ENCODE peak calls at places on chromosomes 2 and 18, in four cellular contexts. P is A549, A is transverse colon, G is thyroid gland. L is an unnamed sample.

GRCh38 chr2:31379747-31380146 is 34.8 kb downstream of the XDH start:
- DNase-seq in A (no peak), P (no peak), G (no peak), L (no peak)

GRCh38 chr2:28469947-28470585 is 25.8 kb upstream of the PLB1 start:
- DNase-seq in P (no peak), G (no peak), A (peak; percentile 17), L (no peak)

GRCh38 chr2:24375349-24376087 is 15.2 kb upstream of the ITSN2 start:
- DNase-seq in P (no peak), G (no peak), A (no peak), L (no peak)

GRCh38 chr18:23826850-23827620 is 137.8 kb downstream of the LAMA3 start:
- DNase-seq in A (no peak), G (no peak), P (no peak), L (no peak)

GRCh38 chr2:196941398-196942078 is 15.0 kb upstream of the PGAP1 start:
- DNase-seq in A (no peak), G (no peak), P (no peak), L (no peak)

GRCh38 chr2:168135121-168135520 is 112.3 kb downstream of the STK39 start:
- DNase-seq in G (no peak), P (no peak), A (no peak), L (no peak)

GRCh38 chr2:64951306-64951953 is 37.8 kb upstream of the SLC1A4 start:
- DNase-seq in P (no peak), G (no peak), A (no peak), L (no peak)

GRCh38 chr2:119958642-119959268 is 54.1 kb upstream of the EPB41L5 start:
- DNase-seq in A (no peak), P (no peak), G (no peak), L (no peak)

GRCh38 chr2:231127480-231127879 is 2.6 kb upstream of the HTR2B start:
- DNase-seq in G (no peak), P (no peak), A (no peak), L (no peak)

GRCh38 chr18:26574958-26575864 is 26.9 kb upstream of the KCTD1 start:
- DNase-seq in P (peak; percentile 64), G (peak; percentile 48), A (peak; percentile 32), L (peak; percentile 42)

GRCh38 chr18:58451115-58451971 is 177.5 kb downstream of the ALPK2 start:
- DNase-seq in P (no peak), A (no peak), G (no peak), L (no peak)

GRCh38 chr2:96144481-96145027 is 686 bp downstream of the DUSP2 start:
- DNase-seq in A (peak; percentile 52), G (no peak), P (no peak), L (no peak)

GRCh38 chr2:109382236-109382930 is 231.4 kb downstream of the SEPTIN10 start:
- DNase-seq in P (no peak), G (peak; percentile 2), A (no peak), L (no peak)

GRCh38 chr18:45962461-45962860 is 4.7 kb downstream of the EPG5 start:
- DNase-seq in P (no peak), A (no peak), G (peak; percentile 85), L (peak; percentile 49)

GRCh38 chr2:8819194-8819593 is 18.2 kb downstream of the KIDINS220 start:
- DNase-seq in A (no peak), G (no peak), P (no peak), L (no peak)

GRCh38 chr2:30476636-30477035 is 29.6 kb downstream of the LCLAT1 start:
- DNase-seq in G (no peak), P (no peak), A (no peak), L (no peak)

GRCh38 chr2:133566967-133567645 is 1.2 kb downstream of the NCKAP5 start:
- DNase-seq in P (no peak), A (peak; percentile 26), G (peak; percentile 9), L (peak; percentile 58)

GRCh38 chr18:79784965-79785770 is 12.6 kb upstream of the KCNG2 start:
- DNase-seq in P (no peak), A (no peak), G (no peak), L (peak; percentile 30)

GRCh38 chr2:160241251-160242137 is 41.4 kb upstream of the ITGB6 start:
- DNase-seq in A (peak; percentile 65), P (peak; percentile 72), G (peak; percentile 42), L (peak; percentile 77)

GRCh38 chr2:54063967-54064535 is 51.4 kb upstream of the ACYP2 start:
- DNase-seq in P (no peak), G (peak; percentile 74), A (no peak), L (no peak)

GRCh38 chr2:68741238-68741637 is 6.6 kb downstream of the ARHGAP25 start:
- DNase-seq in P (no peak), G (no peak), A (no peak), L (no peak)

GRCh38 chr2:5123597-5124196 is 568.5 kb upstream of the SOX11 start:
- DNase-seq in P (no peak), A (no peak), G (no peak), L (no peak)

GRCh38 chr18:21243041-21243431 is 1.0 kb downstream of the GREB1L start:
- DNase-seq in A (peak; percentile 6), G (no peak), P (peak; percentile 7), L (peak; percentile 10)

GRCh38 chr2:206271066-206271465 is 3.4 kb upstream of the ZDBF2 start:
- DNase-seq in P (no peak), A (no peak), G (no peak), L (no peak)

GRCh38 chr18:13539050-13539449 is 187.3 kb downstream of the FAM210A start:
- DNase-seq in A (peak; percentile 68), G (peak; percentile 43), P (no peak), L (no peak)

GRCh38 chr2:3073196-3073595 is 304.4 kb downstream of the EIPR1 start:
- DNase-seq in P (no peak), A (no peak), G (no peak), L (peak; percentile 3)

GRCh38 chr18:39521164-39521563 is 1955.6 kb upstream of the CELF4 start:
- DNase-seq in G (no peak), A (no peak), P (no peak), L (no peak)

GRCh38 chr2:187546762-187547333 is 7.4 kb downstream of the TFPI start:
- DNase-seq in A (no peak), P (no peak), G (no peak), L (no peak)

GRCh38 chr2:86314125-86314524 is 23.3 kb downstream of the REEP1 start:
- DNase-seq in A (no peak), G (no peak), P (no peak), L (no peak)

GRCh38 chr2:205903549-205904129 is 182.3 kb downstream of the INO80D start:
- DNase-seq in A (peak; percentile 74), G (no peak), P (peak; percentile 29), L (peak; percentile 24)

GRCh38 chr2:124267821-124268220 is 242.7 kb downstream of the CNTNAP5 start:
- DNase-seq in G (no peak), P (no peak), A (no peak), L (no peak)

GRCh38 chr2:37656512-37657423 is 14.7 kb downstream of the CDC42EP3 start:
- DNase-seq in P (no peak), A (no peak), G (no peak), L (no peak)

GRCh38 chr18:8912348-8913057 is 190.0 kb upstream of the NDUFV2 start:
- DNase-seq in G (no peak), A (peak; percentile 16), P (no peak), L (peak; percentile 0)

GRCh38 chr2:171557363-171557762 is 35.1 kb downstream of the CYBRD1 start:
- DNase-seq in P (no peak), A (no peak), G (no peak), L (no peak)
- TF ChIP-seq CTCF in P (no peak), A (no peak), G (no peak), L (no peak)

GRCh38 chr2:62826953-62827675 is 121.6 kb downstream of the EHBP1 start:
- DNase-seq in G (no peak), A (no peak), P (no peak), L (no peak)

GRCh38 chr2:62826141-62826540 is 120.6 kb downstream of the EHBP1 start:
- DNase-seq in G (no peak), P (no peak), A (no peak), L (peak; percentile 81)

DNA sequence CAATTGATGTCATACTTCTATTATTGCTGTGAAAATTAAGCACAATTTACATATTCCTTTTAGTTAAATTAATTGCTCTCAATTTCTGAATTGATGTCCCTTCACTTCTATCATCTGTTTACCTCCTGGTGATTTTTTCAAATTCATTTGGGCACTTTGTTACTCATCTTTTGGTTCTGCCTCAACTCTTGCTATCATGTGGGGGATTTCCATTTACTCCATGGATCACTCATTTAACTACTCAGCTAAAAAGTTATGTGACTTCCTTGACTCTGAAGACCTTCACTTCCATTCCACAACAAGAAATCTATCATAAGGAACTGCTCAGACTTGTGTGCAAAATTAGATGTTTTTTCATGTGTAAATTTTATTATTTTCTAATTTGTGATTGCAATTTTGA is 126.2 kb downstream of the EHBP1 start:
- DNase-seq in A (no peak), G (no peak), P (no peak), L (no peak)
- H3K4me3 ChIP-seq in A (no peak overlapping the region), G (no peak overlapping the region), P (no peak overlapping the region), L (no peak overlapping the region)

GRCh38 chr2:161995553-161996016 is 78.4 kb downstream of the DPP4 start:
- DNase-seq in A (no peak), P (no peak), G (no peak), L (no peak)

GRCh38 chr2:162000466-162000865 is 73.5 kb downstream of the DPP4 start:
- DNase-seq in A (no peak), G (no peak), P (no peak), L (no peak)

GRCh38 chr2:161994766-161995165 is 79.2 kb downstream of the DPP4 start:
- DNase-seq in A (no peak), G (no peak), P (no peak), L (no peak)

GRCh38 chr2:162002623-162003200 is 71.3 kb downstream of the DPP4 start:
- DNase-seq in A (no peak), G (no peak), P (no peak), L (no peak)

GRCh38 chr2:161999331-161999730 is 74.7 kb downstream of the DPP4 start:
- DNase-seq in G (no peak), A (no peak), P (no peak), L (no peak)
- H3K27ac ChIP-seq in G (no peak overlapping the region), A (no peak overlapping the region), P (no peak overlapping the region), L (no peak overlapping the region)

GRCh38 chr2:169676357-169676756 is 17.8 kb downstream of the CFAP210 start:
- DNase-seq in P (no peak), A (no peak), G (no peak), L (no peak)
- TF ChIP-seq CTCF in P (no peak), A (no peak), G (no peak), L (peak; percentile 17)